ENCODE peak calls at places on chromosomes 12 and 14, in eight cellular contexts. E is right cardiac atrium, W is astrocyte, A is OCI-LY7, Q is cardiac muscle cell, S is adrenal gland, P is H9, K is tibial nerve. I is an unnamed sample.
A peak's percentile ranks its signal among the peaks of the same experiment; 100 is the strongest.

GRCh38 chr12:88590851-88591250 is 10.6 kb upstream of the KITLG start:
- DNase-seq in E (no peak), W (peak; percentile 56), A (no peak), Q (no peak), S (no peak), P (no peak), K (no peak), I (no peak)

GRCh38 chr14:36516719-36517241 is 3.3 kb downstream of the NKX2-1 start:
- DNase-seq in E (no peak), W (no peak), A (no peak), Q (no peak), S (no peak), P (no peak), K (no peak), I (no peak)

GRCh38 chr12:503111-503761 is 43.5 kb downstream of the B4GALNT3 start:
- DNase-seq in E (no peak), W (no peak), A (no peak), Q (peak; percentile 76), S (no peak), P (peak; percentile 28), K (no peak), I (no peak)

GRCh38 chr14:67526676-67527459 is 6.2 kb upstream of the PLEKHH1 start:
- DNase-seq in E (no peak), W (peak; percentile 16), A (peak; percentile 53), Q (peak; percentile 53), S (peak; percentile 65), P (peak; percentile 76), K (no peak), I (peak; percentile 33)

GRCh38 chr14:72736348-72736747 is 157.6 kb downstream of the DPF3 start:
- DNase-seq in E (no peak), W (peak; percentile 91), A (no peak), Q (no peak), S (no peak), P (no peak), K (no peak), I (peak; percentile 49)

GRCh38 chr12:56522486-56523193 is 1.0 kb downstream of the RBMS2 start:
- DNase-seq in E (no peak), W (peak; percentile 60), A (no peak), Q (peak; percentile 5), S (no peak), P (no peak), K (no peak), I (no peak)

GRCh38 chr14:100780246-100780645 is 45.7 kb upstream of the MEG3 start:
- DNase-seq in E (no peak), W (no peak), A (no peak), Q (no peak), S (peak; percentile 6), P (no peak), K (no peak), I (peak; percentile 2)

GRCh38 chr14:48391661-48392060 is 716.3 kb upstream of the MDGA2 start:
- DNase-seq in E (no peak), W (peak; percentile 1), A (no peak), Q (no peak), S (no peak), P (no peak), K (no peak), I (no peak)

GRCh38 chr14:34713681-34714319 is 593 bp downstream of the CFL2 start:
- DNase-seq in E (no peak), W (peak; percentile 83), A (peak; percentile 47), Q (peak; percentile 38), S (peak; percentile 55), P (no peak), K (no peak), I (peak; percentile 52)

GRCh38 chr12:15706010-15706676 is 83.0 kb downstream of the EPS8 start:
- DNase-seq in E (no peak), W (no peak), A (no peak), Q (no peak), S (no peak), P (peak; percentile 71), K (no peak), I (no peak)

GRCh38 chr12:75943730-75944096 is 87.9 kb downstream of the PHLDA1 start:
- DNase-seq in E (no peak), W (no peak), A (no peak), Q (no peak), S (no peak), P (no peak), K (no peak), I (no peak)

GRCh38 chr14:89332031-89332430 is 85.0 kb downstream of the FOXN3 start:
- DNase-seq in E (no peak), W (no peak), A (no peak), Q (no peak), S (no peak), P (no peak), K (no peak), I (no peak)

GRCh38 chr14:66677780-66678179 is 169.8 kb downstream of the GPHN start:
- DNase-seq in E (no peak), W (no peak), A (no peak), Q (no peak), S (no peak), P (no peak), K (no peak), I (no peak)

GRCh38 chr14:93723001-93723400 is 65.3 kb downstream of the PRIMA1 start:
- DNase-seq in E (no peak), W (no peak), A (no peak), Q (no peak), S (no peak), P (no peak), K (no peak), I (no peak)

GRCh38 chr14:93727917-93728650 is 60.2 kb downstream of the PRIMA1 start:
- DNase-seq in E (peak; percentile 45), W (no peak), A (no peak), Q (no peak), S (no peak), P (no peak), K (no peak), I (no peak)

GRCh38 chr14:93725993-93726392 is 62.3 kb downstream of the PRIMA1 start:
- DNase-seq in E (peak; percentile 42), W (no peak), A (no peak), Q (no peak), S (no peak), P (no peak), K (no peak), I (no peak)

GRCh38 chr14:93727039-93727740 is 61.1 kb downstream of the PRIMA1 start:
- DNase-seq in E (peak; percentile 18), W (no peak), A (no peak), Q (no peak), S (no peak), P (no peak), K (no peak), I (no peak)

GRCh38 chr14:93725002-93725582 is 63.2 kb downstream of the PRIMA1 start:
- DNase-seq in E (no peak), W (no peak), A (no peak), Q (no peak), S (no peak), P (no peak), K (no peak), I (no peak)
- H3K27ac ChIP-seq in E (no peak overlapping the region), W (no peak overlapping the region), A (no peak overlapping the region), Q (no peak overlapping the region), S (no peak overlapping the region), P (no peak overlapping the region), K (peak overlapping the region; percentile 44), I (no peak overlapping the region)

GRCh38 chr12:3722368-3722767 is 30.5 kb downstream of the CRACR2A start:
- DNase-seq in E (no peak), W (no peak), A (no peak), Q (no peak), S (no peak), P (no peak), K (no peak), I (no peak)

GRCh38 chr12:3715999-3716398 is 36.9 kb downstream of the CRACR2A start:
- DNase-seq in E (no peak), W (no peak), A (no peak), Q (no peak), S (no peak), P (no peak), K (no peak), I (no peak)

GRCh38 chr12:3717283-3717974 is 35.5 kb downstream of the CRACR2A start:
- DNase-seq in E (no peak), W (no peak), A (no peak), Q (no peak), S (no peak), P (no peak), K (no peak), I (no peak)

GRCh38 chr12:3720772-3721171 is 32.1 kb downstream of the CRACR2A start:
- DNase-seq in E (no peak), W (no peak), A (no peak), Q (no peak), S (no peak), P (no peak), K (no peak), I (no peak)

DNA sequence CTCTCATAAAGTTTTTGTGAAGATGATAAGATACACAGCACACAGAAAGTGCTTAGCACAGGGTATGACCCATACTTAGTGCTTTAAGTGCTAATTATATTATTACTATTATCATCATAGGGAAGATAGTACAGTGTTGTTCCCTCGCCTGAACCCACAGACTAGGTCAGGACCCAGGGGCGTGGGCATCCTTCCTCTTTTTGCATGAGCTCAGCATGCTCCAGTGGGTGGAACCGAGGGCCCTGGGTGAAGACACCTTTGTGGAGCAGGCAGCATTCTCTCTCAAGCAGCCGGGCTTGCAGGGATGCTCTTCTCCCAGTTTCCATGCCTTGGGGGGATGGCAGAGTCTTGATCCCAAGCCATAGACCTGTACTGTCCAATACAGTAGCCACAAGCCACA is 34.8 kb downstream of the CRACR2A start:
- DNase-seq in E (peak; percentile 53), W (no peak), A (no peak), Q (no peak), S (no peak), P (no peak), K (no peak), I (no peak)
- H3K27ac ChIP-seq in E (no peak overlapping the region), W (no peak overlapping the region), A (no peak overlapping the region), Q (no peak overlapping the region), S (no peak overlapping the region), P (no peak overlapping the region), K (no peak overlapping the region), I (no peak overlapping the region)

GRCh38 chr12:6263931-6264330 is 46.6 kb upstream of the PLEKHG6 start:
- DNase-seq in E (no peak), W (peak; percentile 39), A (no peak), Q (peak; percentile 61), S (peak; percentile 67), P (no peak), K (no peak), I (no peak)
- H3K27ac ChIP-seq in E (no peak overlapping the region), W (no peak overlapping the region), A (no peak overlapping the region), Q (peak overlapping the region; percentile 55), S (no peak overlapping the region), P (no peak overlapping the region), K (no peak overlapping the region), I (no peak overlapping the region)

GRCh38 chr14:74401504-74402241 is 24.3 kb downstream of the SYNDIG1L start:
- DNase-seq in E (peak; percentile 71), W (no peak), A (peak; percentile 92), Q (peak; percentile 86), S (peak; percentile 51), P (peak; percentile 85), K (no peak), I (no peak)

GRCh38 chr14:74403619-74404417 is 22.2 kb downstream of the SYNDIG1L start:
- DNase-seq in E (no peak), W (no peak), A (no peak), Q (no peak), S (no peak), P (no peak), K (no peak), I (no peak)

GRCh38 chr14:74400919-74401503 is 25.0 kb downstream of the SYNDIG1L start:
- DNase-seq in E (no peak), W (no peak), A (no peak), Q (no peak), S (no peak), P (no peak), K (no peak), I (no peak)

GRCh38 chr14:74404435-74404834 is 21.6 kb downstream of the SYNDIG1L start:
- DNase-seq in E (no peak), W (no peak), A (no peak), Q (no peak), S (no peak), P (no peak), K (no peak), I (no peak)

GRCh38 chr14:74402264-74403251 is 23.5 kb downstream of the SYNDIG1L start:
- DNase-seq in E (no peak), W (no peak), A (peak; percentile 57), Q (peak; percentile 35), S (no peak), P (no peak), K (no peak), I (no peak)
- H3K27ac ChIP-seq in E (no peak overlapping the region), W (no peak overlapping the region), A (peak overlapping the region; percentile 90), Q (peak overlapping the region; percentile 73), S (no peak overlapping the region), P (no peak overlapping the region), K (no peak overlapping the region), I (no peak overlapping the region)

I was measured in gastrocnemius medialis.